ENCODE peak calls at places on chromosome 14, in five cellular contexts. X is AG04450; N is Panc1; A is foreskin keratinocyte; U is CD8-positive, alpha-beta memory T cell. V is an unnamed sample.

GRCh38 chr14:22213110-22213509 is 375.9 kb downstream of the DAD1 start:
- DNase-seq in X (no peak), N (no peak), A (peak; percentile 65), U (no peak), V (no peak)

GRCh38 chr14:54570651-54571415 is 3.9 kb downstream of the SAMD4A start:
- DNase-seq in X (peak; percentile 74), N (no peak), A (peak; percentile 51), U (no peak), V (no peak)

GRCh38 chr14:102937331-102938175 is 15.1 kb downstream of the AMN start:
- DNase-seq in X (no peak), N (no peak), A (no peak), U (no peak), V (no peak)

GRCh38 chr14:88212691-88213090 is 110.4 kb downstream of the KCNK10 start:
- DNase-seq in X (no peak), N (no peak), A (no peak), U (no peak), V (no peak)

GRCh38 chr14:106442857-106443256 is 916.5 kb downstream of the TMEM121 start:
- DNase-seq in X (no peak), N (no peak), A (no peak), U (peak; percentile 41), V (no peak)

GRCh38 chr14:87935895-87936294 is 57.1 kb downstream of the GALC start:
- DNase-seq in X (no peak), N (no peak), A (no peak), U (no peak), V (no peak)

GRCh38 chr14:37145395-37145794 is 27.0 kb downstream of the SLC25A21 start:
- DNase-seq in X (no peak), N (no peak), A (no peak), U (no peak), V (no peak)

GRCh38 chr14:54600685-54601084 is 33.8 kb downstream of the SAMD4A start:
- DNase-seq in X (peak; percentile 68), N (no peak), A (no peak), U (no peak), V (no peak)

GRCh38 chr14:45051180-45051579 is 32.7 kb upstream of the PRPF39 start:
- DNase-seq in X (no peak), N (no peak), A (no peak), U (no peak), V (no peak)

GRCh38 chr14:51004801-51005526 is 60.7 kb upstream of the PYGL start:
- DNase-seq in X (no peak), N (no peak), A (peak; percentile 13), U (no peak), V (no peak)

GRCh38 chr14:95488376-95489162 is 27.9 kb downstream of the SYNE3 start:
- DNase-seq in X (no peak), N (no peak), A (no peak), U (no peak), V (no peak)

GRCh38 chr14:95490127-95490526 is 26.3 kb downstream of the SYNE3 start:
- DNase-seq in X (no peak), N (no peak), A (no peak), U (no peak), V (no peak)

GRCh38 chr14:95490727-95491451 is 25.6 kb downstream of the SYNE3 start:
- DNase-seq in X (no peak), N (no peak), A (peak; percentile 47), U (no peak), V (no peak)

GRCh38 chr14:95487669-95488084 is 28.8 kb downstream of the SYNE3 start:
- DNase-seq in X (no peak), N (no peak), A (no peak), U (no peak), V (no peak)

GRCh38 chr14:95489163-95489887 is 27.1 kb downstream of the SYNE3 start:
- DNase-seq in X (no peak), N (no peak), A (no peak), U (no peak), V (no peak)
- H3K27ac ChIP-seq in X (no peak overlapping the region), N (no peak overlapping the region), A (no peak overlapping the region), U (no peak overlapping the region), V (peak overlapping the region; percentile 39)

DNA sequence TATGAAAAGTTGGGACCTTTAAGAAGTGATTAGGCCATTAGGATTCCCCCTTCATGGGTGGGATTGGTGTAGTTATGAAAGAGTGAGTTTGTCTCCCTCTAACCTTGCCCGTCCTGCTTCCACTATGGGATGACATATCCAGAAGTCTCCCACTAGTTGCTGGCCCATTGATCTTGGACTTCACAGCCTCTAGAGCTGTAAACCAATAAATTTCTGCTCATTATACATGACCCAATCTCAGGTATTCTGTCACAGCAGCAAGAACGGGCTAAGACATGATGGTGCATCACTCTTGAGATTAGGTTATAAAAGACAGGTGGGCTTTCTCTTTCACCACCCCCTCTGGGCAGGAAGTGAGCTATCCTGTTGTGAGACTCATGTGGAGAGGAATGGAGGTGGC is 8.6 kb upstream of the SMOC1 start:
- DNase-seq in X (no peak), N (no peak), A (no peak), U (no peak), V (no peak)
- H3K27me3 ChIP-seq in X (peaks cover 13% of the 10 kb centered on the region), N (no peaks in the 10 kb centered on the region), A (no peaks in the 10 kb centered on the region), U (no peaks in the 10 kb centered on the region), V (no peaks in the 10 kb centered on the region)

GRCh38 chr14:32508281-32508680 is 179.2 kb downstream of the AKAP6 start:
- DNase-seq in X (no peak), N (no peak), A (no peak), U (no peak), V (no peak)

GRCh38 chr14:32510815-32511214 is 181.7 kb downstream of the AKAP6 start:
- DNase-seq in X (no peak), N (no peak), A (no peak), U (no peak), V (no peak)

GRCh38 chr14:32512348-32512747 is 183.2 kb downstream of the AKAP6 start:
- DNase-seq in X (no peak), N (no peak), A (no peak), U (no peak), V (no peak)

GRCh38 chr14:32507029-32507984 is 178.2 kb downstream of the AKAP6 start:
- DNase-seq in X (peak; percentile 54), N (no peak), A (peak; percentile 89), U (no peak), V (no peak)

GRCh38 chr14:32509632-32510187 is 180.6 kb downstream of the AKAP6 start:
- DNase-seq in X (peak; percentile 88), N (no peak), A (no peak), U (no peak), V (peak; percentile 30)
- H3K27ac ChIP-seq in X (peak overlapping the region; percentile 92), N (no peak overlapping the region), A (no peak overlapping the region), U (no peak overlapping the region), V (peak overlapping the region; percentile 50)

GRCh38 chr14:68000516-68000915 is 180.9 kb downstream of the RAD51B start:
- DNase-seq in X (no peak), N (no peak), A (no peak), U (no peak), V (no peak)
- H3K27me3 ChIP-seq in X (no peaks in the 10 kb centered on the region), N (no peaks in the 10 kb centered on the region), A (no peaks in the 10 kb centered on the region), U (no peaks in the 10 kb centered on the region), V (no peaks in the 10 kb centered on the region)

GRCh38 chr14:68395585-68395984 is 397.3 kb downstream of the ZFP36L1 start:
- DNase-seq in X (no peak), N (no peak), A (no peak), U (no peak), V (no peak)

GRCh38 chr14:68393178-68393763 is 399.6 kb downstream of the ZFP36L1 start:
- DNase-seq in X (no peak), N (no peak), A (no peak), U (no peak), V (no peak)

GRCh38 chr14:68394113-68394718 is 398.7 kb downstream of the ZFP36L1 start:
- DNase-seq in X (no peak), N (no peak), A (no peak), U (no peak), V (no peak)

GRCh38 chr14:68396411-68396930 is 396.4 kb downstream of the ZFP36L1 start:
- DNase-seq in X (no peak), N (no peak), A (no peak), U (no peak), V (no peak)

GRCh38 chr14:68394719-68395117 is 398.1 kb downstream of the ZFP36L1 start:
- DNase-seq in X (no peak), N (no peak), A (no peak), U (no peak), V (no peak)
- H3K27ac ChIP-seq in X (peak overlapping the region; percentile 71), N (no peak overlapping the region), A (no peak overlapping the region), U (no peak overlapping the region), V (no peak overlapping the region)